ENCODE peak calls at places on chromosomes 4 and X, in nine cellular contexts. D, H, U, J, R, O, T, G and Q are unnamed samples.

GRCh38 chr4:17814140-17814539 is 3.4 kb downstream of the NCAPG start:
- DNase-seq in D (no peak), H (no peak), U (no peak), J (no peak), R (peak), O (no peak), T (peak), G (no peak), Q (no peak)

GRCh38 chr4:157072002-157072401 is 3.9 kb upstream of the GLRB start:
- DNase-seq in D (no peak), H (no peak), U (no peak), J (no peak), R (peak), O (no peak), T (peak), G (no peak), Q (no peak)

GRCh38 chrX:155747520-155747919 is 133.6 kb upstream of the VAMP7 start:
- DNase-seq in D (no peak), H (no peak), U (no peak), J (no peak), R (peak), O (no peak), T (peak), G (no peak), Q (peak)

GRCh38 chrX:65480960-65481359 is 53.6 kb downstream of the LAS1L start:
- DNase-seq in D (no peak), H (no peak), U (no peak), J (no peak), R (no peak), O (no peak), T (no peak), G (no peak), Q (no peak)

GRCh38 chr4:106369456-106370060 is 980 bp upstream of the GIMD1 start:
- DNase-seq in D (no peak), H (no peak), U (peak), J (no peak), R (peak), O (no peak), T (peak), G (no peak), Q (no peak)

GRCh38 chr4:77636902-77637301 is 31.3 kb downstream of the CXCL13 start:
- DNase-seq in D (no peak), H (no peak), U (peak), J (no peak), R (peak), O (no peak), T (peak), G (no peak), Q (no peak)

GRCh38 chr4:147683172-147683571 is 791 bp downstream of the PRMT9 start:
- DNase-seq in D (no peak), H (peak), U (no peak), J (peak), R (peak), O (no peak), T (peak), G (peak), Q (peak)

GRCh38 chr4:40626183-40626990 is 3.3 kb downstream of the RBM47 start:
- DNase-seq in D (no peak), H (no peak), U (no peak), J (no peak), R (no peak), O (no peak), T (no peak), G (no peak), Q (no peak)

GRCh38 chr4:70724463-70724862 is 2.7 kb downstream of the RUFY3 start:
- DNase-seq in D (no peak), H (no peak), U (no peak), J (no peak), R (no peak), O (no peak), T (no peak), G (no peak), Q (no peak)